ENCODE peak calls at places on chromosome 13, in seven cellular contexts. Z is neuronal stem cell; A is stimulated activated CD4-positive, alpha-beta T cell treated with anti-CD3 and anti-CD28 coated beads, Interleukin-2, amount 100 ng/mL, for 24 hours; K is AG08395; L is GM18507; R is suprapubic skin; B is frontal cortex. E is an unnamed sample.

GRCh38 chr13:33322965-33323668 is 37.6 kb upstream of the STARD13 start:
- DNase-seq in Z (no peak), A (no peak), K (no peak), L (no peak), R (no peak), B (no peak), E (no peak)

GRCh38 chr13:73268306-73268705 is 209.5 kb downstream of the KLF5 start:
- DNase-seq in Z (no peak), A (no peak), K (peak), L (no peak), R (no peak), B (no peak), E (peak)

GRCh38 chr13:51934461-51935087 is 72.8 kb downstream of the CCDC70 start:
- DNase-seq in Z (no peak), A (no peak), K (no peak), L (no peak), R (no peak), B (no peak), E (no peak)

GRCh38 chr13:20573636-20574035 is 6.7 kb downstream of the IFT88 start:
- DNase-seq in Z (no peak), A (no peak), K (no peak), L (no peak), R (no peak), B (no peak), E (no peak)

GRCh38 chr13:97359181-97360057 is 74.5 kb upstream of the RAP2A start:
- DNase-seq in Z (peak), A (peak), K (peak), L (no peak), R (no peak), B (no peak), E (peak)

GRCh38 chr13:100673376-100673830 is 1.2 kb downstream of the TMTC4 start:
- DNase-seq in Z (no peak), A (no peak), K (no peak), L (no peak), R (no peak), B (no peak), E (peak)

GRCh38 chr13:28423010-28423409 is 71.9 kb downstream of the FLT1 start:
- DNase-seq in Z (no peak), A (no peak), K (no peak), L (no peak), R (no peak), B (no peak), E (no peak)

GRCh38 chr13:84445776-84446175 is 563.5 kb upstream of the SLITRK1 start:
- DNase-seq in Z (no peak), A (no peak), K (no peak), L (no peak), R (no peak), B (no peak), E (no peak)

GRCh38 chr13:65660696-65661095 is 1569.4 kb downstream of the PCDH9 start:
- DNase-seq in Z (no peak), A (no peak), K (no peak), L (no peak), R (no peak), B (no peak), E (no peak)

GRCh38 chr13:20405691-20406090 is 120.0 kb downstream of the CRYL1 start:
- DNase-seq in Z (peak), A (no peak), K (no peak), L (no peak), R (no peak), B (no peak), E (no peak)

GRCh38 chr13:37118002-37118401 is 12.5 kb upstream of the CSNK1A1L start:
- DNase-seq in Z (no peak), A (no peak), K (no peak), L (no peak), R (no peak), B (no peak), E (no peak)

GRCh38 chr13:95714142-95714832 is 37.3 kb downstream of the DNAJC3 start:
- DNase-seq in Z (no peak), A (no peak), K (peak), L (no peak), R (no peak), B (no peak), E (no peak)

GRCh38 chr13:114106526-114106925 is 25.9 kb downstream of the RASA3 start:
- DNase-seq in Z (no peak), A (no peak), K (no peak), L (no peak), R (no peak), B (no peak), E (no peak)

GRCh38 chr13:66528139-66528538 is 702.0 kb downstream of the PCDH9 start:
- DNase-seq in Z (no peak), A (no peak), K (no peak), L (no peak), R (no peak), B (no peak), E (no peak)

GRCh38 chr13:112521073-112521685 is 66.8 kb downstream of the TUBGCP3 start:
- DNase-seq in Z (no peak), A (no peak), K (no peak), L (no peak), R (no peak), B (no peak), E (no peak)

GRCh38 chr13:104987621-104988020 is 1547.8 kb downstream of the EFNB2 start:
- DNase-seq in Z (no peak), A (no peak), K (no peak), L (no peak), R (no peak), B (no peak), E (no peak)

GRCh38 chr13:97849305-97849704 is 104.2 kb upstream of the IPO5 start:
- DNase-seq in Z (peak), A (no peak), K (peak), L (no peak), R (no peak), B (peak), E (peak)

GRCh38 chr13:36302289-36302688 is 4.7 kb upstream of the CCDC169 start:
- DNase-seq in Z (no peak), A (no peak), K (no peak), L (no peak), R (no peak), B (no peak), E (no peak)

GRCh38 chr13:29849071-29849541 is 1.3 kb downstream of the UBL3 start:
- DNase-seq in Z (no peak), A (peak), K (peak), L (no peak), R (no peak), B (no peak), E (peak)

GRCh38 chr13:94160875-94161274 is 318.6 kb downstream of the DCT start:
- DNase-seq in Z (no peak), A (no peak), K (no peak), L (no peak), R (no peak), B (no peak), E (no peak)

GRCh38 chr13:27797228-27797624 is 4.9 kb downstream of the GSX1 start:
- DNase-seq in Z (peak), A (no peak), K (peak), L (no peak), R (peak), B (no peak), E (peak)

GRCh38 chr13:48253849-48254248 is 20.8 kb downstream of the ITM2B start:
- DNase-seq in Z (no peak), A (no peak), K (no peak), L (no peak), R (no peak), B (no peak), E (no peak)

GRCh38 chr13:46751811-46752635 is 44.9 kb downstream of the ESD start:
- DNase-seq in Z (no peak), A (peak), K (peak), L (peak), R (no peak), B (no peak), E (peak)

GRCh38 chr13:92767468-92767867 is 459.1 kb upstream of the GPC6 start:
- DNase-seq in Z (no peak), A (no peak), K (no peak), L (no peak), R (no peak), B (no peak), E (no peak)

GRCh38 chr13:32354040-32354439 is 38.7 kb downstream of the BRCA2 start:
- DNase-seq in Z (no peak), A (no peak), K (no peak), L (no peak), R (no peak), B (no peak), E (no peak)

GRCh38 chr13:20349564-20350379 is 117.7 kb upstream of the GJB6 start:
- DNase-seq in Z (no peak), A (no peak), K (no peak), L (no peak), R (no peak), B (no peak), E (no peak)

GRCh38 chr13:73870036-73870741 is 264.0 kb downstream of the KLF12 start:
- DNase-seq in Z (no peak), A (no peak), K (no peak), L (no peak), R (no peak), B (no peak), E (no peak)

GRCh38 chr13:76879211-76879875 is 6.9 kb downstream of the KCTD12 start:
- DNase-seq in Z (no peak), A (peak), K (peak), L (peak), R (peak), B (no peak), E (no peak)

GRCh38 chr13:34867590-34867989 is 74.5 kb upstream of the NBEA start:
- DNase-seq in Z (no peak), A (no peak), K (no peak), L (no peak), R (no peak), B (no peak), E (peak)